ENCODE peak calls at places on chromosomes 11 and 22, in eight cellular contexts. X, J, U, F, S, O, N and Z are unnamed samples.

GRCh38 chr11:41935795-41936194 is 476.3 kb upstream of the LRRC4C start:
- DNase-seq in X (no peak), J (no peak), U (no peak), F (no peak), S (no peak), O (no peak), N (no peak), Z (no peak)

GRCh38 chr11:36131719-36132349 is 157.4 kb downstream of the COMMD9 start:
- DNase-seq in X (peak), J (peak), U (peak), F (peak), S (peak), O (peak), N (no peak), Z (peak)

GRCh38 chr11:61384271-61385242 is 7.8 kb upstream of the TMEM216 start:
- DNase-seq in X (peak), J (peak), U (peak), F (no peak), S (peak), O (no peak), N (no peak), Z (peak)

GRCh38 chr11:61922539-61922938 is 5.2 kb upstream of the RAB3IL1 start:
- DNase-seq in X (peak), J (no peak), U (peak), F (peak), S (no peak), O (no peak), N (no peak), Z (peak)

GRCh38 chr11:112382561-112382960 is 121.9 kb upstream of the PLET1 start:
- DNase-seq in X (no peak), J (no peak), U (no peak), F (no peak), S (no peak), O (no peak), N (no peak), Z (no peak)

GRCh38 chr11:12968101-12968500 is 41.0 kb upstream of the RASSF10 start:
- DNase-seq in X (no peak), J (no peak), U (no peak), F (no peak), S (peak), O (no peak), N (no peak), Z (no peak)

GRCh38 chr11:118870396-118871343 is 13.0 kb upstream of the CXCR5 start:
- DNase-seq in X (peak), J (peak), U (peak), F (peak), S (peak), O (no peak), N (no peak), Z (peak)

GRCh38 chr11:78339483-78339882 is 78.1 kb downstream of the GAB2 start:
- DNase-seq in X (no peak), J (no peak), U (no peak), F (no peak), S (no peak), O (no peak), N (no peak), Z (no peak)

GRCh38 chr22:42300286-42301071 is 30.0 kb upstream of the TCF20 start:
- DNase-seq in X (no peak), J (peak), U (no peak), F (peak), S (no peak), O (peak), N (no peak), Z (peak)

GRCh38 chr22:24542641-24543040 is 12.3 kb downstream of the GUCD1 start:
- DNase-seq in X (no peak), J (no peak), U (no peak), F (no peak), S (no peak), O (no peak), N (no peak), Z (no peak)

GRCh38 chr11:38835986-38836385 is 2237.9 kb upstream of the RAG2 start:
- DNase-seq in X (no peak), J (no peak), U (no peak), F (no peak), S (no peak), O (no peak), N (no peak), Z (no peak)

GRCh38 chr22:47498969-47499368 is 736.5 kb downstream of the TBC1D22A start:
- DNase-seq in X (no peak), J (no peak), U (no peak), F (no peak), S (no peak), O (no peak), N (no peak), Z (no peak)